ENCODE peak calls at places on chromosomes 6 and 20, in six cellular contexts. I, M, G, X, Q and D are unnamed samples.

GRCh38 chr6:7825986-7826385 is 84.6 kb downstream of the TXNDC5 start:
- DNase-seq in I (no peak), M (no peak), G (no peak), X (no peak), Q (no peak), D (no peak)

GRCh38 chr6:43851204-43851855 is 81.3 kb downstream of the VEGFA start:
- DNase-seq in I (peak; percentile 55), M (no peak), G (no peak), X (no peak), Q (no peak), D (no peak)

GRCh38 chr20:5989539-5989938 is 39.1 kb downstream of the MCM8 start:
- DNase-seq in I (no peak), M (no peak), G (no peak), X (no peak), Q (no peak), D (no peak)

GRCh38 chr6:20833881-20834515 is 299.7 kb downstream of the CDKAL1 start:
- DNase-seq in I (no peak), M (no peak), G (peak; percentile 31), X (no peak), Q (no peak), D (no peak)

GRCh38 chr20:16081421-16081820 is 491.8 kb downstream of the KIF16B start:
- DNase-seq in I (no peak), M (no peak), G (no peak), X (no peak), Q (no peak), D (no peak)

GRCh38 chr20:47733892-47734291 is 51.4 kb downstream of the SULF2 start:
- DNase-seq in I (no peak), M (no peak), G (no peak), X (no peak), Q (no peak), D (no peak)

GRCh38 chr6:136012198-136012884 is 160.8 kb downstream of the PDE7B start:
- DNase-seq in I (peak; percentile 83), M (no peak), G (no peak), X (no peak), Q (no peak), D (no peak)

GRCh38 chr6:105855433-105855832 is 230.7 kb upstream of the PRDM1 start:
- DNase-seq in I (no peak), M (no peak), G (no peak), X (no peak), Q (no peak), D (no peak)

GRCh38 chr20:59994697-59995122 is 36.5 kb downstream of the CDH26 start:
- DNase-seq in I (peak; percentile 18), M (no peak), G (peak; percentile 71), X (peak; percentile 45), Q (no peak), D (no peak)

GRCh38 chr20:11195899-11196558 is 522.2 kb upstream of the JAG1 start:
- DNase-seq in I (no peak), M (no peak), G (no peak), X (no peak), Q (no peak), D (no peak)

GRCh38 chr20:53183181-53183580 is 211.0 kb downstream of the TSHZ2 start:
- DNase-seq in I (no peak), M (no peak), G (no peak), X (no peak), Q (no peak), D (no peak)

GRCh38 chr6:31541059-31541657 is 645 bp downstream of the DDX39B start:
- DNase-seq in I (peak; percentile 73), M (no peak), G (peak; percentile 53), X (peak; percentile 73), Q (peak; percentile 57), D (no peak)

GRCh38 chr6:113414511-113414910 is 442.6 kb upstream of the MARCKS start:
- DNase-seq in I (peak; percentile 82), M (no peak), G (no peak), X (peak; percentile 32), Q (no peak), D (peak; percentile 53)

GRCh38 chr6:43129434-43130194 is 41.5 kb upstream of the SRF start:
- DNase-seq in I (peak; percentile 55), M (no peak), G (peak; percentile 62), X (peak; percentile 46), Q (no peak), D (no peak)

GRCh38 chr6:79536615-79536968 is 638 bp downstream of the LCA5 start:
- DNase-seq in I (peak; percentile 58), M (no peak), G (peak; percentile 56), X (peak; percentile 45), Q (no peak), D (peak; percentile 65)

GRCh38 chr20:40687384-40688128 is 1.5 kb downstream of the MAFB start:
- DNase-seq in I (peak; percentile 34), M (no peak), G (peak; percentile 79), X (no peak), Q (peak; percentile 23), D (peak; percentile 87)

GRCh38 chr6:34919651-34920050 is 30.6 kb downstream of the ANKS1A start:
- DNase-seq in I (no peak), M (no peak), G (no peak), X (no peak), Q (no peak), D (no peak)

GRCh38 chr6:6697620-6698019 is 109.1 kb downstream of the LY86 start:
- DNase-seq in I (peak; percentile 12), M (no peak), G (peak; percentile 53), X (no peak), Q (no peak), D (no peak)

GRCh38 chr6:149636116-149636515 is 12.4 kb downstream of the KATNA1 start:
- DNase-seq in I (peak; percentile 53), M (no peak), G (no peak), X (peak; percentile 21), Q (no peak), D (no peak)

GRCh38 chr6:135535989-135536414 is 38.5 kb upstream of the AHI1 start:
- DNase-seq in I (peak; percentile 98), M (no peak), G (peak; percentile 48), X (no peak), Q (no peak), D (no peak)

GRCh38 chr6:3325210-3325609 is 66.5 kb downstream of the PSMG4 start:
- DNase-seq in I (peak; percentile 31), M (no peak), G (no peak), X (no peak), Q (no peak), D (no peak)

GRCh38 chr6:18254793-18255192 is 9.5 kb downstream of the DEK start:
- DNase-seq in I (no peak), M (no peak), G (no peak), X (no peak), Q (no peak), D (no peak)

GRCh38 chr6:116047173-116047933 is 13.3 kb downstream of the FRK start:
- DNase-seq in I (no peak), M (no peak), G (no peak), X (no peak), Q (no peak), D (no peak)

GRCh38 chr20:15708984-15709598 is 864.2 kb downstream of the KIF16B start:
- DNase-seq in I (peak; percentile 9), M (no peak), G (peak; percentile 74), X (peak; percentile 53), Q (peak; percentile 42), D (peak; percentile 65)

GRCh38 chr6:35568967-35569606 is 56.4 kb upstream of the TULP1 start:
- DNase-seq in I (peak; percentile 64), M (no peak), G (peak; percentile 63), X (peak; percentile 39), Q (peak; percentile 37), D (peak; percentile 81)

GRCh38 chr6:11389977-11390376 is 147.6 kb upstream of the TMEM170B start:
- DNase-seq in I (no peak), M (no peak), G (no peak), X (no peak), Q (no peak), D (no peak)

GRCh38 chr6:37314803-37315515 is 38.8 kb upstream of the RNF8 start:
- DNase-seq in I (peak; percentile 60), M (no peak), G (peak; percentile 59), X (peak; percentile 28), Q (peak; percentile 37), D (no peak)

GRCh38 chr20:44576297-44576696 is 6.1 kb upstream of the PKIG start:
- DNase-seq in I (peak; percentile 81), M (no peak), G (no peak), X (no peak), Q (no peak), D (no peak)

GRCh38 chr20:20546402-20546801 is 166.0 kb downstream of the RALGAPA2 start:
- DNase-seq in I (no peak), M (no peak), G (no peak), X (no peak), Q (no peak), D (no peak)

DNA sequence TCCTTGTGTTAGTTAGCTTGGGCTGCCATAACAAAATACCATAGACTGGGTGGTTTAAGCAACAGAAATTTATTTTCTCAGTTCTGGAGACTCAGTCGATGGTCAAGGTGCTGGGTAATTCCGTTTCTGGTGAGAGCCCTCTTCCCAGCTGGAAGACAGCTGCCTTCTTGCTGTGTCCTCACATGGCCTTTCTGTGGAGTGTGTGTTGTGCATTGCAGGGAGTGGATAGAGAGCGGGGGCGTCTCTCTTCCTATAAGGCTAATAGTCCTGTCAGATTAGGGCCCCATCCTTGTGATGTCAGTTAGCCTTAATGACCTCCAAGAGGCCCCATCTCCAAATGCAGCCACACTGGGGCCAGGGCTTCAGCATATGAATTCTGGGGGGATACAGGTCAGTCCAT is 19.2 kb downstream of the CHMP4B start:
- DNase-seq in I (no peak), M (no peak), G (no peak), X (no peak), Q (no peak), D (no peak)
- H3K27ac ChIP-seq in I (no peak overlapping the region), M (peak overlapping the region; percentile 56), G (no peak overlapping the region), X (peak overlapping the region; percentile 62), Q (no peak overlapping the region), D (peak overlapping the region; percentile 19)

GRCh38 chr6:33194431-33194979 is 2.2 kb upstream of the COL11A2 start:
- DNase-seq in I (no peak), M (no peak), G (no peak), X (no peak), Q (no peak), D (no peak)
- H3K27ac ChIP-seq in I (no peak overlapping the region), M (no peak overlapping the region), G (no peak overlapping the region), X (no peak overlapping the region), Q (no peak overlapping the region), D (no peak overlapping the region)

GRCh38 chr20:2084703-2085102 is 16.9 kb upstream of the STK35 start:
- DNase-seq in I (peak; percentile 39), M (no peak), G (no peak), X (no peak), Q (no peak), D (no peak)

GRCh38 chr20:2086980-2087377 is 14.6 kb upstream of the STK35 start:
- DNase-seq in I (no peak), M (no peak), G (no peak), X (no peak), Q (no peak), D (no peak)

GRCh38 chr20:2086177-2086979 is 15.2 kb upstream of the STK35 start:
- DNase-seq in I (no peak), M (no peak), G (no peak), X (no peak), Q (no peak), D (no peak)

GRCh38 chr20:2089447-2089846 is 12.2 kb upstream of the STK35 start:
- DNase-seq in I (no peak), M (no peak), G (no peak), X (no peak), Q (no peak), D (no peak)

GRCh38 chr20:2088904-2089303 is 12.7 kb upstream of the STK35 start:
- DNase-seq in I (no peak), M (no peak), G (peak; percentile 44), X (no peak), Q (no peak), D (no peak)
- H3K27ac ChIP-seq in I (no peak overlapping the region), M (no peak overlapping the region), G (no peak overlapping the region), X (no peak overlapping the region), Q (no peak overlapping the region), D (no peak overlapping the region)

GRCh38 chr6:27132532-27133280 is 114.8 kb upstream of the PRSS16 start:
- DNase-seq in I (peak; percentile 100), M (peak; percentile 68), G (peak; percentile 96), X (peak; percentile 97), Q (peak; percentile 89), D (peak; percentile 93)
- H3K27ac ChIP-seq in I (peak overlapping the region; percentile 90), M (peak overlapping the region; percentile 98), G (peak overlapping the region; percentile 77), X (peak overlapping the region; percentile 95), Q (peak overlapping the region; percentile 81), D (peak overlapping the region; percentile 65)